ENCODE peak calls at places on chromosomes 2 and 18, in ten cellular contexts. L is esophagus squamous epithelium, F is GM06990, V is K562, S is neural progenitor cell, J is A549, M is GM20000, R is epithelial cell of esophagus, P is glutamatergic neuron, X is lower lobe of right lung. B is an unnamed sample.

GRCh38 chr2:176085861-176086771 is 2.4 kb upstream of the EVX2 start:
- DNase-seq in F (no peak), S (peak; percentile 78), X (no peak), V (peak; percentile 54), J (peak; percentile 55), R (peak; percentile 43), P (peak; percentile 73), M (no peak), L (no peak), B (peak; percentile 34)

GRCh38 chr2:134420920-134421319 is 167.0 kb downstream of the MGAT5 start:
- DNase-seq in P (no peak), F (no peak), S (no peak), R (no peak), X (no peak), V (no peak), L (no peak), J (no peak), M (no peak), B (no peak)

GRCh38 chr18:7566587-7567486 is at the start of gene PTPRM:
- DNase-seq in R (peak; percentile 79), J (peak; percentile 65), P (peak; percentile 80), X (peak; percentile 89), L (peak; percentile 13), F (peak; percentile 39), V (peak; percentile 88), M (peak; percentile 89), S (peak; percentile 94), B (peak; percentile 86)

GRCh38 chr2:108226570-108226969 is 13.2 kb upstream of the SULT1C3 start:
- DNase-seq in P (no peak), L (no peak), S (no peak), V (no peak), J (no peak), F (no peak), X (no peak), M (no peak), R (no peak), B (no peak)

GRCh38 chr2:37301408-37301807 is 23.2 kb downstream of the PRKD3 start:
- DNase-seq in L (no peak), M (no peak), R (no peak), X (no peak), P (no peak), J (no peak), V (no peak), S (no peak), F (no peak), B (no peak)

GRCh38 chr18:156514-157230 is 1.7 kb upstream of the USP14 start:
- DNase-seq in X (no peak), F (no peak), V (no peak), L (no peak), S (no peak), J (no peak), P (no peak), M (no peak), R (no peak), B (no peak)

GRCh38 chr18:76697441-76697901 is 124.9 kb upstream of the ZNF236 start:
- DNase-seq in L (no peak), P (no peak), X (no peak), R (peak; percentile 30), J (no peak), S (peak; percentile 56), M (no peak), V (no peak), F (no peak), B (no peak)

GRCh38 chr18:47163241-47163640 is 12.9 kb downstream of the IER3IP1 start:
- DNase-seq in V (no peak), P (no peak), M (no peak), S (no peak), F (peak; percentile 58), L (no peak), X (no peak), R (peak; percentile 82), J (no peak), B (no peak)

GRCh38 chr2:222671259-222672067 is at the start of gene MOGAT1:
- DNase-seq in R (peak; percentile 29), X (peak; percentile 76), F (no peak), M (no peak), P (peak; percentile 66), S (peak; percentile 77), L (no peak), V (no peak), J (no peak), B (peak; percentile 94)

GRCh38 chr2:239020541-239021041 is 172.7 kb downstream of the TWIST2 start:
- DNase-seq in F (no peak), V (no peak), L (no peak), J (no peak), P (no peak), S (no peak), X (no peak), R (no peak), M (no peak), B (no peak)

GRCh38 chr18:77080283-77080682 is 52.3 kb downstream of the MBP start:
- DNase-seq in X (no peak), R (no peak), V (no peak), L (peak; percentile 17), F (peak; percentile 53), S (no peak), M (no peak), P (no peak), J (no peak), B (no peak)

GRCh38 chr2:173130521-173131467 is 55.1 kb downstream of the MAP3K20 start:
- DNase-seq in X (no peak), P (no peak), R (peak; percentile 47), L (no peak), F (no peak), S (no peak), V (no peak), M (no peak), J (no peak), B (no peak)

GRCh38 chr2:69465513-69466456 is 28.6 kb upstream of the NFU1 start:
- DNase-seq in M (no peak), S (no peak), L (no peak), J (no peak), R (no peak), V (no peak), F (no peak), P (peak; percentile 47), X (no peak), B (no peak)

GRCh38 chr18:32422978-32423740 is 47.5 kb downstream of the GAREM1 start:
- DNase-seq in J (no peak), P (no peak), R (no peak), V (no peak), S (no peak), F (no peak), X (no peak), M (no peak), L (no peak), B (no peak)

GRCh38 chr18:32425466-32425865 is 45.2 kb downstream of the GAREM1 start:
- DNase-seq in S (no peak), V (no peak), M (no peak), J (peak; percentile 21), L (no peak), P (no peak), F (no peak), X (no peak), R (peak; percentile 53), B (no peak)

GRCh38 chr18:32424696-32425095 is 46.0 kb downstream of the GAREM1 start:
- DNase-seq in L (no peak), V (no peak), S (no peak), M (no peak), R (no peak), J (no peak), F (no peak), P (no peak), X (no peak), B (no peak)

GRCh38 chr18:32420084-32420483 is 50.6 kb downstream of the GAREM1 start:
- DNase-seq in R (no peak), P (no peak), X (no peak), S (no peak), V (no peak), L (no peak), M (no peak), J (no peak), F (no peak), B (no peak)

GRCh38 chr18:32422185-32422584 is 48.5 kb downstream of the GAREM1 start:
- DNase-seq in S (no peak), X (no peak), M (no peak), P (no peak), V (no peak), J (no peak), L (no peak), F (no peak), R (no peak), B (no peak)
- TF ChIP-seq CTCF in S (no peak), X (no peak), M (no peak), P (no peak), V (no peak), J (no peak), L (no peak), F (no peak), R (no peak), B (no peak)

GRCh38 chr2:8805278-8806045 is 32.0 kb downstream of the KIDINS220 start:
- DNase-seq in L (no peak), P (no peak), M (no peak), X (no peak), R (no peak), F (no peak), S (no peak), J (no peak), V (peak; percentile 39), B (no peak)

GRCh38 chr2:8806885-8807701 is 30.3 kb downstream of the KIDINS220 start:
- DNase-seq in V (peak; percentile 18), F (no peak), M (no peak), P (no peak), X (no peak), J (no peak), L (no peak), R (no peak), S (no peak), B (no peak)

GRCh38 chr2:8802741-8803140 is 34.7 kb downstream of the KIDINS220 start:
- DNase-seq in L (no peak), S (no peak), X (no peak), F (no peak), J (no peak), R (no peak), M (no peak), V (no peak), P (no peak), B (no peak)

GRCh38 chr2:8800821-8801220 is 36.6 kb downstream of the KIDINS220 start:
- DNase-seq in F (no peak), L (no peak), V (no peak), S (no peak), R (no peak), X (no peak), J (no peak), M (no peak), P (no peak), B (no peak)

GRCh38 chr2:8803658-8804379 is 33.6 kb downstream of the KIDINS220 start:
- DNase-seq in M (peak; percentile 67), J (peak; percentile 93), F (peak; percentile 69), L (no peak), S (no peak), P (no peak), V (peak; percentile 80), X (no peak), R (peak; percentile 97), B (peak; percentile 76)
- TF ChIP-seq CTCF in M (no peak), J (peak; percentile 22), F (peak; percentile 7), L (no peak), S (no peak), P (no peak), V (peak; percentile 37), X (no peak), R (peak; percentile 38), B (no peak)

GRCh38 chr18:11412790-11413189 is 196.6 kb upstream of the SLC35G4 start:
- DNase-seq in M (no peak), V (no peak), P (no peak), L (no peak), R (no peak), J (no peak), S (no peak), X (no peak), F (no peak), B (no peak)
- TF ChIP-seq CTCF in M (no peak), V (no peak), P (no peak), L (no peak), R (no peak), J (no peak), S (no peak), X (no peak), F (no peak), B (no peak)

GRCh38 chr2:101657787-101658186 is 39.7 kb upstream of the MAP4K4 start:
- DNase-seq in X (no peak), L (no peak), F (no peak), P (no peak), R (no peak), S (peak; percentile 6), V (no peak), J (no peak), M (no peak), B (no peak)
- TF ChIP-seq CTCF in X (no peak), L (no peak), F (no peak), P (no peak), R (no peak), S (no peak), V (no peak), J (no peak), M (no peak), B (no peak)

B was measured in Calu3.